ENCODE peak calls at places on chromosomes 16 and 17, in four cellular contexts. One of them, this sample, is unnamed.
A peak's percentile ranks its signal among the peaks of the same experiment; 100 is the strongest.

GRCh38 chr17:48883171-48883570 is 9.4 kb upstream of the ATP5MC1 start:
- DNase-seq in HCT116: no peak
- DNase-seq in GM12878: no peak
- DNase-seq in H1: no peak
- DNase-seq in this sample: no peak

GRCh38 chr17:82910770-82911169 is 70.9 kb upstream of the ZNF750 start:
- DNase-seq in HCT116: no peak
- DNase-seq in GM12878: no peak
- DNase-seq in H1: no peak
- DNase-seq in this sample: no peak

GRCh38 chr16:71709231-71709781 is 15.2 kb downstream of the PHLPP2 start:
- DNase-seq in HCT116: no peak
- DNase-seq in GM12878: no peak
- DNase-seq in H1: no peak
- DNase-seq in this sample: no peak

GRCh38 chr16:30051518-30051917 is 14.0 kb upstream of the ALDOA start:
- DNase-seq in HCT116: no peak
- DNase-seq in GM12878: no peak
- DNase-seq in H1: no peak
- DNase-seq in this sample: no peak

GRCh38 chr16:85523602-85524364 is 89.3 kb upstream of the GSE1 start:
- DNase-seq in HCT116: no peak
- DNase-seq in GM12878: no peak
- DNase-seq in H1: no peak
- DNase-seq in this sample: peak; percentile 76

GRCh38 chr17:51638909-51639308 is 378.6 kb downstream of the UTP18 start:
- DNase-seq in HCT116: no peak
- DNase-seq in GM12878: no peak
- DNase-seq in H1: no peak
- DNase-seq in this sample: no peak

GRCh38 chr17:3845361-3845753 is 689 bp downstream of the NCBP3 start:
- DNase-seq in HCT116: no peak
- DNase-seq in GM12878: no peak
- DNase-seq in H1: no peak
- DNase-seq in this sample: no peak

GRCh38 chr17:32970281-32970680 is 21.4 kb upstream of the SPACA3 start:
- DNase-seq in HCT116: no peak
- DNase-seq in GM12878: peak; percentile 39
- DNase-seq in H1: no peak
- DNase-seq in this sample: no peak

GRCh38 chr17:50240876-50241275 is 33.4 kb upstream of the TMEM92 start:
- DNase-seq in HCT116: no peak
- DNase-seq in GM12878: no peak
- DNase-seq in H1: no peak
- DNase-seq in this sample: no peak

GRCh38 chr16:66872927-66873684 is 7.2 kb upstream of the PDP2 start:
- DNase-seq in HCT116: peak; percentile 89
- DNase-seq in GM12878: peak; percentile 95
- DNase-seq in H1: peak; percentile 92
- DNase-seq in this sample: peak; percentile 68

GRCh38 chr17:1455291-1455747 is 713 bp downstream of the CRK start:
- DNase-seq in HCT116: no peak
- DNase-seq in GM12878: no peak
- DNase-seq in H1: peak; percentile 59
- DNase-seq in this sample: peak; percentile 69

GRCh38 chr17:76714822-76715461 is 4.2 kb upstream of the MXRA7 start:
- DNase-seq in HCT116: no peak
- DNase-seq in GM12878: no peak
- DNase-seq in H1: peak; percentile 92
- DNase-seq in this sample: no peak
- TF ChIP-seq JUND in HCT116: no peak
- TF ChIP-seq JUND in GM12878: no peak
- TF ChIP-seq JUND in H1: no peak
- TF ChIP-seq JUND in this sample: no peak

GRCh38 chr17:74737299-74738050 is 419 bp downstream of the RAB37 start:
- DNase-seq in HCT116: peak; percentile 59
- DNase-seq in GM12878: no peak
- DNase-seq in H1: peak; percentile 85
- DNase-seq in this sample: no peak
- TF ChIP-seq JUND in HCT116: no peak
- TF ChIP-seq JUND in GM12878: no peak
- TF ChIP-seq JUND in H1: no peak
- TF ChIP-seq JUND in this sample: no peak

GRCh38 chr17:41919165-41919817 is 540 bp upstream of the ACLY start:
- DNase-seq in HCT116: peak; percentile 48
- DNase-seq in GM12878: peak; percentile 75
- DNase-seq in H1: peak; percentile 82
- DNase-seq in this sample: peak; percentile 83
- TF ChIP-seq JUND in HCT116: no peak
- TF ChIP-seq JUND in GM12878: no peak
- TF ChIP-seq JUND in H1: no peak
- TF ChIP-seq JUND in this sample: no peak

DNA sequence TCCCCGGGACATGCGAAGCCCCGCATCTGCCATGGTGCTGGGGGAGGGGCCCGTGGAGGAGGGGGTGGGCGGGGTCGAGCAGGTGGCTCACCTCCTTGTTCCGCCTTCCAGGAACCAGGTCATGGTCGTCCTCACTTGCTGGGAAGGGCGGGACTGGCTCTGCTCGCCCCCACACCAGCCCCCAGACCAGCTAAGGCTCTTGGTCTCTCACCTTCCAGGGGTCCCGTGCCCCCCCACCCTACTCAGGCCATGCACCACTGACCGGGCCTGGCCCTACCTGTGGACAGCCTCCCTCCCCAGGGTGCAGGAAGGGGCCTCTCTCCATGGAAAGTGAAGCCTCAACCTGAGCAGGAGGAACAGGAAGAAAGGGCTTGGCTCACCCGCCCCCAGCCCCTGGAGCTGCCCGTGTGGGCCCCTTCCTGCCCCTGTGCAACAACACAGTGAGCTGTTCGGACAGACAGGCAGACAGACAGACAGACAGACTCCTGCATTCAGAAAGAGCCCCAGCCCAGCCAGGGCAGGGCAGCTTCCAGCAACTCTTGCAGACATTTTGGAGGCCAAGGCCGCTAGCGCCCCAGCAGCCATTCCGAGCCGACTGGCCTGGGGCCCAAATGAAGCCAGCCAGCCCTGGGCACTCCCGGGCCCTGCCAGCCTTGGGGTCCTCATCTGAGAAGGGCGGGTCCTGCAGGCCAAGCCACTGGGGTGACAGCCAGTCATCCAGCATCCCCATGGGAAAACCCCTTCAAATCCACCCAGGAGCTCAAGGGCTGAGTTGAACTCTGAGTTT is 8.1 kb upstream of the KREMEN2 start:
- DNase-seq in HCT116: no peak
- DNase-seq in GM12878: no peak
- DNase-seq in H1: no peak
- DNase-seq in this sample: no peak
- TF ChIP-seq JUND in HCT116: no peak
- TF ChIP-seq JUND in GM12878: no peak
- TF ChIP-seq JUND in H1: no peak
- TF ChIP-seq JUND in this sample: no peak

GRCh38 chr17:47240806-47241205 is 12.8 kb upstream of the ITGB3 start:
- DNase-seq in HCT116: no peak
- DNase-seq in GM12878: no peak
- DNase-seq in H1: no peak
- DNase-seq in this sample: no peak
- TF ChIP-seq JUND in HCT116: no peak
- TF ChIP-seq JUND in GM12878: no peak
- TF ChIP-seq JUND in H1: no peak
- TF ChIP-seq JUND in this sample: no peak

GRCh38 chr17:66916946-66917345 is 47.6 kb upstream of the CACNG4 start:
- DNase-seq in HCT116: no peak
- DNase-seq in GM12878: no peak
- DNase-seq in H1: no peak
- DNase-seq in this sample: no peak

GRCh38 chr17:66920426-66920825 is 44.1 kb upstream of the CACNG4 start:
- DNase-seq in HCT116: no peak
- DNase-seq in GM12878: no peak
- DNase-seq in H1: no peak
- DNase-seq in this sample: no peak

GRCh38 chr17:66923881-66924280 is 40.6 kb upstream of the CACNG4 start:
- DNase-seq in HCT116: no peak
- DNase-seq in GM12878: no peak
- DNase-seq in H1: no peak
- DNase-seq in this sample: no peak

GRCh38 chr17:66918896-66919295 is 45.6 kb upstream of the CACNG4 start:
- DNase-seq in HCT116: no peak
- DNase-seq in GM12878: no peak
- DNase-seq in H1: no peak
- DNase-seq in this sample: no peak

DNA sequence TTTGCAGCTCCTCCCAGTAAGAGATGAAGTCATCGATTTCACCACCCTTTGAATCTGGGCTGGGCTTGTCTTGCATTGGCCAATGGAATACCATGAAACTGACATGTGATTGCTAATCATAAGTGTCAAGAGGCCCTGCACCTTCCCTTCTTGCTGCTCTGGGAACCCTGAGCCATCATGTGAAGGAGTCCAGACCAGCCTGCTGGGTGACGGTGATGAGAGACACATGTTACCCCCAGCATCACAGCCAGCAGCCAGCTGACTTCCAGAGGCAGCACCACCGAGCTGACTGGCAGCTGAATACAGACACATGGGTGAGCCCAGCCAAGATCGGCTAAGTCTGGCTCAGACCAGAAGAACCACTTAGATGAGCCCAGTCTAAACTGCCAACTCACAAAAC is 43.5 kb upstream of the CACNG4 start:
- DNase-seq in HCT116: no peak
- DNase-seq in GM12878: no peak
- DNase-seq in H1: no peak
- DNase-seq in this sample: no peak
- TF ChIP-seq JUND in HCT116: no peak
- TF ChIP-seq JUND in GM12878: no peak
- TF ChIP-seq JUND in H1: no peak
- TF ChIP-seq JUND in this sample: no peak